ENCODE peak calls at places on chromosomes 2 and 18, in four cellular contexts. One of them, this sample, is unnamed.

GRCh38 chr2:173290518-173290917 is 64.2 kb upstream of the CDCA7 start:
- DNase-seq in K562: peak; percentile 27
- DNase-seq in GM12878: no peak
- DNase-seq in H1: no peak
- DNase-seq in this sample: no peak

GRCh38 chr2:1491751-1492150 is 78.5 kb downstream of the TPO start:
- DNase-seq in GM12878: no peak
- DNase-seq in K562: no peak
- DNase-seq in H1: peak; percentile 40
- DNase-seq in this sample: no peak

GRCh38 chr2:37683926-37684780 is 12.7 kb upstream of the CDC42EP3 start:
- DNase-seq in GM12878: no peak
- DNase-seq in K562: no peak
- DNase-seq in H1: no peak
- DNase-seq in this sample: no peak

GRCh38 chr2:188969236-188970032 is 4.7 kb upstream of the COL3A1 start:
- DNase-seq in K562: no peak
- DNase-seq in GM12878: no peak
- DNase-seq in H1: no peak
- DNase-seq in this sample: no peak

GRCh38 chr2:223725494-223725893 is 111.9 kb downstream of the AP1S3 start:
- DNase-seq in H1: peak; percentile 74
- DNase-seq in GM12878: no peak
- DNase-seq in K562: peak; percentile 53
- DNase-seq in this sample: peak; percentile 92

GRCh38 chr2:236366049-236366387 is 101.8 kb upstream of the ASB18 start:
- DNase-seq in K562: no peak
- DNase-seq in GM12878: no peak
- DNase-seq in H1: no peak
- DNase-seq in this sample: no peak

GRCh38 chr18:45291616-45292612 is 323.4 kb upstream of the SLC14A2 start:
- DNase-seq in H1: no peak
- DNase-seq in K562: no peak
- DNase-seq in GM12878: no peak
- DNase-seq in this sample: no peak

GRCh38 chr2:57444731-57445414 is 601.7 kb upstream of the VRK2 start:
- DNase-seq in H1: no peak
- DNase-seq in K562: no peak
- DNase-seq in GM12878: no peak
- DNase-seq in this sample: no peak

GRCh38 chr2:240726876-240727275 is 35.2 kb downstream of the AQP12A start:
- DNase-seq in GM12878: no peak
- DNase-seq in K562: no peak
- DNase-seq in H1: no peak
- DNase-seq in this sample: no peak

GRCh38 chr2:163348843-163349395 is 386.9 kb downstream of the FIGN start:
- DNase-seq in GM12878: no peak
- DNase-seq in H1: no peak
- DNase-seq in K562: no peak
- DNase-seq in this sample: peak; percentile 67

GRCh38 chr18:31819106-31819924 is 58.6 kb upstream of the SLC25A52 start:
- DNase-seq in K562: peak; percentile 22
- DNase-seq in GM12878: no peak
- DNase-seq in H1: peak; percentile 55
- DNase-seq in this sample: peak; percentile 39

GRCh38 chr2:157413342-157414035 is 30.4 kb downstream of the CYTIP start:
- DNase-seq in GM12878: peak; percentile 97
- DNase-seq in K562: no peak
- DNase-seq in H1: no peak
- DNase-seq in this sample: no peak

GRCh38 chr2:201362396-201362795 is 5.3 kb upstream of the FLACC1 start:
- DNase-seq in H1: no peak
- DNase-seq in GM12878: no peak
- DNase-seq in K562: no peak
- DNase-seq in this sample: no peak

GRCh38 chr18:7338846-7339245 is 108.0 kb downstream of the LRRC30 start:
- DNase-seq in K562: no peak
- DNase-seq in GM12878: no peak
- DNase-seq in H1: no peak
- DNase-seq in this sample: no peak

GRCh38 chr18:21915546-21915945 is 175.0 kb downstream of the MIB1 start:
- DNase-seq in K562: no peak
- DNase-seq in H1: no peak
- DNase-seq in GM12878: no peak
- DNase-seq in this sample: no peak

GRCh38 chr18:21911551-21911950 is 171.0 kb downstream of the MIB1 start:
- DNase-seq in K562: no peak
- DNase-seq in GM12878: no peak
- DNase-seq in H1: no peak
- DNase-seq in this sample: no peak

GRCh38 chr18:21912339-21913239 is 172.0 kb downstream of the MIB1 start:
- DNase-seq in H1: no peak
- DNase-seq in GM12878: no peak
- DNase-seq in K562: no peak
- DNase-seq in this sample: no peak

GRCh38 chr18:21916594-21916993 is 176.0 kb downstream of the MIB1 start:
- DNase-seq in H1: no peak
- DNase-seq in GM12878: no peak
- DNase-seq in K562: no peak
- DNase-seq in this sample: no peak

DNA sequence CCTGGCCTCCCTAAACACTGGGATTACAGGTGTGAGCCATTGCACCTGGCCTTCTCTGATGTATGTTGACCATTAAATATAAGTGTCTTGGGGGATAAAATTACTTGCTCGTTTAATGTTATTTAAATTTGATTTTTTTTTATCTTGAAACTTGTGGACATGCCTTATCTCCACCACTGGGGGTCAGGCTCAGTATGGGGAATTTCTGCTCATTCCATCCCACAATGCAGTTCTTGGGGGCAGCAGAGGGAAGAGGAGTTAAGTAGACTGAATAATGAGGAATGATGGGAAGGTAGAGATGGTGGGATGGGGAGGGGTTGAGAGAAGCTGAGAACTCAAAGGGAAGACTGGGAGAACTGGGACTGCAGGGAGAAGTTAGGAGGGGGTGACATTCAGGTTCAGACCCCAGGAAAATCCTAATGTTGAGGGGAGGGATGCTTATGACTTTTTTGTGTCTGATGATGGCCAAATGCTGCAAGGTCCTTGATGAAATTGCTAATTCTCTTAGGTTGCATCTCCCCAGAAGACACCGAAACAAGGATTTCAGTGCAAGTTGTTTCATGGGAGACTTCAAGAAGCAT is 174.2 kb downstream of the MIB1 start:
- DNase-seq in H1: no peak
- DNase-seq in GM12878: no peak
- DNase-seq in K562: peak; percentile 44
- DNase-seq in this sample: peak; percentile 59
- TF ChIP-seq EGR1 in H1: no peak
- TF ChIP-seq EGR1 in GM12878: no peak
- TF ChIP-seq EGR1 in K562: no peak
- TF ChIP-seq EGR1 in this sample: no peak

DNA sequence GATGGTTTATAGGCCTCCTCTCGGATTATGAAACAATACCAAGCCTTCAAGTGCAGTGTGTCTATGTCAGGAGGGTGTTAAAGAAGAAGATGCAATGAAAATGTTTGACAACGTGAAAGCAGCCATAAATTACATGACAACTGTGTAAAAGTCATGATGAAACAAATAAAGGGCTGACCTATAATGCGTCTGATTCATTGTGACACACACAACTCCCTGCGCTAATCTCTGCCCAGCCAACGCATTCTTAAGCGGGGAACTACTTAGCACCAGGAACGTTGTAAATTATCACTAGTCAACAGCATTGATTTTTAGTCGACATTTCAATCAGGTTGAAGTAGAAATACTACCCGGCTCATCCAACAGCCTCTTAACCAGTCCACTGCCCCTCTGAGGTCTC is 26.8 kb downstream of the BCL11A start:
- DNase-seq in H1: no peak
- DNase-seq in K562: no peak
- DNase-seq in GM12878: no peak
- DNase-seq in this sample: no peak
- H3K4me2 ChIP-seq in H1: no peak overlapping the region
- H3K4me2 ChIP-seq in K562: no peak overlapping the region
- H3K4me2 ChIP-seq in GM12878: no peak overlapping the region
- H3K4me2 ChIP-seq in this sample: no peak overlapping the region

GRCh38 chr2:111634050-111634784 is 249.8 kb downstream of the ANAPC1 start:
- DNase-seq in H1: no peak
- DNase-seq in K562: no peak
- DNase-seq in GM12878: no peak
- DNase-seq in this sample: no peak
- TF ChIP-seq EGR1 in H1: no peak
- TF ChIP-seq EGR1 in K562: no peak
- TF ChIP-seq EGR1 in GM12878: no peak
- TF ChIP-seq EGR1 in this sample: no peak

DNA sequence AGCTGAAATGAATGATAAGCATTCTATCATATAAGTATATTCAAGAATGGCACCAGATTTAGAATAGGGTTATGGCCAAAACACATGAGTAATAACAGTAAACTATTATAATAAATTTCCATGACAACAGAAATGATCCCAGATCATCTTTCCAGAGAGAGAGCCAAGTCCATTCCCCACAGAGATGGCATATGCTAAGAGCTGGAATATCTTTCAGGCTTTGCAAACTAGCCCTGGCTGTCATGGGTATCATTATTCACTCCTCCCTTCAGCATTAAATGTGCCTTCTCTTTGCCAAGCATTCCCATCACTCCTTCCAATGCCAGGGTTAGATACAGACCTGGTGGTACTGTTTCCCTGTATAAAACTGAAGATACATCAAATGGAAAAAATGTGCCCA is 10.9 kb downstream of the FEZ2 start:
- DNase-seq in GM12878: no peak
- DNase-seq in H1: no peak
- DNase-seq in K562: no peak
- DNase-seq in this sample: no peak
- H3K4me2 ChIP-seq in GM12878: no peak overlapping the region
- H3K4me2 ChIP-seq in H1: no peak overlapping the region
- H3K4me2 ChIP-seq in K562: no peak overlapping the region
- H3K4me2 ChIP-seq in this sample: no peak overlapping the region

GRCh38 chr2:63050186-63050915 is at the start of gene OTX1:
- DNase-seq in H1: peak; percentile 89
- DNase-seq in GM12878: peak; percentile 41
- DNase-seq in K562: peak; percentile 97
- DNase-seq in this sample: peak; percentile 56
- TF ChIP-seq EGR1 in H1: no peak
- TF ChIP-seq EGR1 in GM12878: no peak
- TF ChIP-seq EGR1 in K562: peak; percentile 38
- TF ChIP-seq EGR1 in this sample: no peak

DNA sequence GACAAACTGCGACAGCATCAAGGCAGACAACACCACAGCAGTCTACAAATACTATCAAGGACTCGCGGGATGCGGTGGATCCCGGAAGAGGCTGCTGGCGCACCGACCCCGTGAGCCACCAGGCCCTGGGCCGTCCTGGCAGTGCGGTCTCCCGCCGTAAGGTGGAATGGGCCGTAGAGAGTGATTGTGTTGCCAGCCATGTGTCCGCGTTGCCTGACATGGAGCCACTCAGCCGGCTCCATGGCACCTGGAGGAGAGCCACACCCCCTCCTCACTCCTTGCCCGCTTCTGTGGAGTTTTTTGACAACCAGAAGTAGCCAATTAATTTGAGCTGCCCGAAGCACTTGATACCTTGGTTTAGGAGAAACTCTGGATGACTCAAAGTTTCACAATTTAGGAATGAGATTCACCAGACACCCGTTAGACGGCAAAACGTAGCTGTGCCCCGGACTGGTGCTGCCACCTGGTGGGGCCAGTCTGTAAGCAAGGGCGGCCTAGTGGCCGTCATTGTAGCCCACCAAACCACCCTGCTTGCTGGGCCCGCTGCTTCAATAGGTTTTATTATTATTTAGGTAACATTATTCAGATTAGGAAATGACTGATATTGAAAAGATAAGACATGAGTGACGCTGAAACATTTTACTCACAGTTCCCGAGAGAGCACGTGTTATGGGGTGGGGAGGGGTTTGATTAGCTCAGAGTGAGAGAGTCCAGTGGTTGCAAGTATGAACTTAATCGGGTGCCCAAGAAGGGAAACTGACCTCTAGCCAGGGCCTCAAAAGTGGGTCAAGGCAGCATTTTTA is 10.2 kb upstream of the IMP4 start:
- DNase-seq in H1: peak; percentile 90
- DNase-seq in GM12878: no peak
- DNase-seq in K562: peak; percentile 79
- DNase-seq in this sample: peak; percentile 53
- H3K4me2 ChIP-seq in H1: peak overlapping the region; percentile 0
- H3K4me2 ChIP-seq in GM12878: no peak overlapping the region
- H3K4me2 ChIP-seq in K562: peak overlapping the region; percentile 57
- H3K4me2 ChIP-seq in this sample: peak overlapping the region; percentile 61

GRCh38 chr2:98448441-98449145 is 3.9 kb downstream of the INPP4A start:
- DNase-seq in K562: no peak
- DNase-seq in H1: no peak
- DNase-seq in GM12878: no peak
- DNase-seq in this sample: no peak
- TF ChIP-seq EGR1 in K562: no peak
- TF ChIP-seq EGR1 in H1: no peak
- TF ChIP-seq EGR1 in GM12878: no peak
- TF ChIP-seq EGR1 in this sample: no peak

GRCh38 chr2:66839551-66840320 is 404.8 kb downstream of the MEIS1 start:
- DNase-seq in H1: no peak
- DNase-seq in K562: no peak
- DNase-seq in GM12878: no peak
- DNase-seq in this sample: no peak
- H3K4me2 ChIP-seq in H1: no peak overlapping the region
- H3K4me2 ChIP-seq in K562: no peak overlapping the region
- H3K4me2 ChIP-seq in GM12878: no peak overlapping the region
- H3K4me2 ChIP-seq in this sample: no peak overlapping the region

GRCh38 chr18:55152801-55153200 is 193.5 kb upstream of the CCDC68 start:
- DNase-seq in H1: no peak
- DNase-seq in K562: no peak
- DNase-seq in GM12878: no peak
- DNase-seq in this sample: no peak
- TF ChIP-seq EGR1 in H1: no peak
- TF ChIP-seq EGR1 in K562: no peak
- TF ChIP-seq EGR1 in GM12878: no peak
- TF ChIP-seq EGR1 in this sample: no peak

GRCh38 chr2:18993756-18994155 is 364.7 kb downstream of the OSR1 start:
- DNase-seq in K562: no peak
- DNase-seq in GM12878: no peak
- DNase-seq in H1: no peak
- DNase-seq in this sample: no peak
- H3K4me2 ChIP-seq in K562: no peak overlapping the region
- H3K4me2 ChIP-seq in GM12878: no peak overlapping the region
- H3K4me2 ChIP-seq in H1: no peak overlapping the region
- H3K4me2 ChIP-seq in this sample: no peak overlapping the region

This sample was measured in HCT116.